ENCODE peak calls at places on chromosomes 6 and 20, in seven cellular contexts. One of them, this sample, is unnamed.

GRCh38 chr20:50561379-50562078 is 51.3 kb downstream of the PTPN1 start:
- DNase-seq in A673: peak
- DNase-seq in A549: peak
- DNase-seq in adrenal gland: peak
- DNase-seq in tibial artery: no peak
- DNase-seq in GM20000: no peak
- DNase-seq in HCT116: peak
- DNase-seq in this sample: no peak

GRCh38 chr6:157669747-157670216 is 153.3 kb upstream of the SNX9 start:
- DNase-seq in A673: peak
- DNase-seq in A549: peak
- DNase-seq in adrenal gland: peak
- DNase-seq in tibial artery: peak
- DNase-seq in GM20000: no peak
- DNase-seq in HCT116: no peak
- DNase-seq in this sample: no peak

GRCh38 chr20:290081-290831 is at the start of gene C20orf96:
- DNase-seq in A673: peak
- DNase-seq in A549: peak
- DNase-seq in adrenal gland: peak
- DNase-seq in tibial artery: peak
- DNase-seq in GM20000: peak
- DNase-seq in HCT116: peak
- DNase-seq in this sample: peak

GRCh38 chr20:47610247-47610944 is 108.7 kb downstream of the NCOA3 start:
- DNase-seq in A673: peak
- DNase-seq in A549: peak
- DNase-seq in adrenal gland: peak
- DNase-seq in tibial artery: peak
- DNase-seq in GM20000: peak
- DNase-seq in HCT116: peak
- DNase-seq in this sample: no peak

GRCh38 chr6:49326337-49326736 is 136.7 kb downstream of the MMUT start:
- DNase-seq in A673: peak
- DNase-seq in A549: no peak
- DNase-seq in adrenal gland: no peak
- DNase-seq in tibial artery: no peak
- DNase-seq in GM20000: no peak
- DNase-seq in HCT116: no peak
- DNase-seq in this sample: no peak

GRCh38 chr20:3233131-3233990 is 5.6 kb downstream of the SLC4A11 start:
- DNase-seq in A673: no peak
- DNase-seq in A549: no peak
- DNase-seq in adrenal gland: no peak
- DNase-seq in tibial artery: no peak
- DNase-seq in GM20000: no peak
- DNase-seq in HCT116: no peak
- DNase-seq in this sample: no peak

GRCh38 chr20:43940518-43941225 is 26.0 kb downstream of the TOX2 start:
- DNase-seq in A673: no peak
- DNase-seq in A549: no peak
- DNase-seq in adrenal gland: no peak
- DNase-seq in tibial artery: no peak
- DNase-seq in GM20000: no peak
- DNase-seq in HCT116: no peak
- DNase-seq in this sample: no peak

GRCh38 chr20:61790116-61790827 is 275.4 kb downstream of the TAF4 start:
- DNase-seq in A673: no peak
- DNase-seq in A549: no peak
- DNase-seq in adrenal gland: no peak
- DNase-seq in tibial artery: no peak
- DNase-seq in GM20000: no peak
- DNase-seq in HCT116: no peak
- DNase-seq in this sample: no peak

GRCh38 chr6:7215140-7215539 is 97.9 kb downstream of the SSR1 start:
- DNase-seq in A673: no peak
- DNase-seq in A549: no peak
- DNase-seq in adrenal gland: peak
- DNase-seq in tibial artery: no peak
- DNase-seq in GM20000: no peak
- DNase-seq in HCT116: no peak
- DNase-seq in this sample: no peak

GRCh38 chr6:159178847-159179246 is 9.6 kb downstream of the FNDC1 start:
- DNase-seq in A673: no peak
- DNase-seq in A549: no peak
- DNase-seq in adrenal gland: no peak
- DNase-seq in tibial artery: no peak
- DNase-seq in GM20000: no peak
- DNase-seq in HCT116: no peak
- DNase-seq in this sample: no peak

GRCh38 chr20:1818895-1819294 is 76.3 kb upstream of the SIRPA start:
- DNase-seq in A673: no peak
- DNase-seq in A549: no peak
- DNase-seq in adrenal gland: peak
- DNase-seq in tibial artery: no peak
- DNase-seq in GM20000: no peak
- DNase-seq in HCT116: no peak
- DNase-seq in this sample: no peak

GRCh38 chr6:106476326-106477105 is 116.0 kb downstream of the CRYBG1 start:
- DNase-seq in A673: no peak
- DNase-seq in A549: no peak
- DNase-seq in adrenal gland: no peak
- DNase-seq in tibial artery: no peak
- DNase-seq in GM20000: no peak
- DNase-seq in HCT116: no peak
- DNase-seq in this sample: no peak

GRCh38 chr6:21999012-21999528 is 297.8 kb downstream of the PRL start:
- DNase-seq in A673: peak
- DNase-seq in A549: no peak
- DNase-seq in adrenal gland: no peak
- DNase-seq in tibial artery: no peak
- DNase-seq in GM20000: no peak
- DNase-seq in HCT116: no peak
- DNase-seq in this sample: no peak

GRCh38 chr6:3847521-3847920 is 1.7 kb upstream of the FAM50B start:
- DNase-seq in A673: no peak
- DNase-seq in A549: no peak
- DNase-seq in adrenal gland: no peak
- DNase-seq in tibial artery: no peak
- DNase-seq in GM20000: no peak
- DNase-seq in HCT116: no peak
- DNase-seq in this sample: no peak

GRCh38 chr6:25010917-25011625 is 75.3 kb upstream of the RIPOR2 start:
- DNase-seq in A673: no peak
- DNase-seq in A549: no peak
- DNase-seq in adrenal gland: no peak
- DNase-seq in tibial artery: no peak
- DNase-seq in GM20000: no peak
- DNase-seq in HCT116: no peak
- DNase-seq in this sample: no peak

GRCh38 chr6:127464881-127465459 is 5.8 kb upstream of the KIAA0408 start:
- DNase-seq in A673: peak
- DNase-seq in A549: peak
- DNase-seq in adrenal gland: peak
- DNase-seq in tibial artery: peak
- DNase-seq in GM20000: peak
- DNase-seq in HCT116: peak
- DNase-seq in this sample: peak

GRCh38 chr6:119148102-119148824 is 69.8 kb upstream of the FAM184A start:
- DNase-seq in A673: peak
- DNase-seq in A549: peak
- DNase-seq in adrenal gland: peak
- DNase-seq in tibial artery: peak
- DNase-seq in GM20000: peak
- DNase-seq in HCT116: peak
- DNase-seq in this sample: no peak

GRCh38 chr20:6402026-6402425 is 279.2 kb upstream of the FERMT1 start:
- DNase-seq in A673: no peak
- DNase-seq in A549: no peak
- DNase-seq in adrenal gland: no peak
- DNase-seq in tibial artery: no peak
- DNase-seq in GM20000: no peak
- DNase-seq in HCT116: no peak
- DNase-seq in this sample: no peak

GRCh38 chr20:47358672-47359532 is 2.4 kb upstream of the ZMYND8 start:
- DNase-seq in A673: no peak
- DNase-seq in A549: peak
- DNase-seq in adrenal gland: peak
- DNase-seq in tibial artery: peak
- DNase-seq in GM20000: no peak
- DNase-seq in HCT116: peak
- DNase-seq in this sample: peak

GRCh38 chr6:17394192-17394611 is 807 bp downstream of the CAP2 start:
- DNase-seq in A673: peak
- DNase-seq in A549: peak
- DNase-seq in adrenal gland: peak
- DNase-seq in tibial artery: peak
- DNase-seq in GM20000: no peak
- DNase-seq in HCT116: peak
- DNase-seq in this sample: peak

GRCh38 chr20:53547664-53548239 is 45.9 kb downstream of the ZNF217 start:
- DNase-seq in A673: peak
- DNase-seq in A549: peak
- DNase-seq in adrenal gland: peak
- DNase-seq in tibial artery: peak
- DNase-seq in GM20000: peak
- DNase-seq in HCT116: peak
- DNase-seq in this sample: peak

GRCh38 chr6:166760288-166760687 is 133.2 kb upstream of the RPS6KA2 start:
- DNase-seq in A673: no peak
- DNase-seq in A549: no peak
- DNase-seq in adrenal gland: peak
- DNase-seq in tibial artery: no peak
- DNase-seq in GM20000: no peak
- DNase-seq in HCT116: no peak
- DNase-seq in this sample: no peak

GRCh38 chr6:18343741-18344140 is 43.4 kb upstream of the RNF144B start:
- DNase-seq in A673: peak
- DNase-seq in A549: no peak
- DNase-seq in adrenal gland: no peak
- DNase-seq in tibial artery: no peak
- DNase-seq in GM20000: no peak
- DNase-seq in HCT116: no peak
- DNase-seq in this sample: no peak

GRCh38 chr6:149660028-149660427 is 11.5 kb upstream of the KATNA1 start:
- DNase-seq in A673: no peak
- DNase-seq in A549: no peak
- DNase-seq in adrenal gland: no peak
- DNase-seq in tibial artery: no peak
- DNase-seq in GM20000: no peak
- DNase-seq in HCT116: no peak
- DNase-seq in this sample: no peak

GRCh38 chr20:62736026-62736406 is 27.4 kb downstream of the NTSR1 start:
- DNase-seq in A673: no peak
- DNase-seq in A549: no peak
- DNase-seq in adrenal gland: no peak
- DNase-seq in tibial artery: no peak
- DNase-seq in GM20000: no peak
- DNase-seq in HCT116: no peak
- DNase-seq in this sample: no peak

GRCh38 chr6:105591053-105591452 is 188.2 kb upstream of the PREP start:
- DNase-seq in A673: no peak
- DNase-seq in A549: no peak
- DNase-seq in adrenal gland: no peak
- DNase-seq in tibial artery: no peak
- DNase-seq in GM20000: peak
- DNase-seq in HCT116: no peak
- DNase-seq in this sample: no peak

GRCh38 chr6:137798846-137799245 is 68.2 kb upstream of the TNFAIP3 start:
- DNase-seq in A673: no peak
- DNase-seq in A549: no peak
- DNase-seq in adrenal gland: no peak
- DNase-seq in tibial artery: no peak
- DNase-seq in GM20000: no peak
- DNase-seq in HCT116: no peak
- DNase-seq in this sample: no peak

DNA sequence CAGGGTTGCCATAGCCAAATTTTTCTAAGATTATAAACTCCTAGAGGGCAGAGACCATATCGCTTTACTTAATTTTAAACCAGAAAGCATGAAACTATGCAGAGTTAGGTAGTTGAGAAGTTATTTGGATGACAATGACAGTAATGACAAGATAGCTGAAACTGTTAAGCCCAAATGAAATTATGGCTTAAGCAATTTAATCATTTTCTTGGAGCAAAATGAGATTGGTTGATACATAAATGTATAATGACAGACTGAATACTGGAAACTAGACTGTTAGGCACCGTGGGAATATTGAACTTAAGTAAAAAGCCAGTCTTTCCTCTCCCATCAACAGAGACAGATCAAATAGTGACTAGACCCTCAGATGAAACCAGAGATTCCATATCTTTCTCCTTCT is 670.3 kb upstream of the NRSN1 start:
- DNase-seq in A673: no peak
- DNase-seq in A549: no peak
- DNase-seq in adrenal gland: no peak
- DNase-seq in tibial artery: no peak
- DNase-seq in GM20000: no peak
- DNase-seq in HCT116: no peak
- DNase-seq in this sample: no peak
- TF ChIP-seq CTCF in A673: no peak
- TF ChIP-seq CTCF in A549: no peak
- TF ChIP-seq CTCF in adrenal gland: no peak
- TF ChIP-seq CTCF in tibial artery: no peak
- TF ChIP-seq CTCF in GM20000: no peak
- TF ChIP-seq CTCF in HCT116: no peak
- TF ChIP-seq CTCF in this sample: no peak

GRCh38 chr6:41073203-41073967 is 611 bp downstream of the NFYA start:
- DNase-seq in A673: peak
- DNase-seq in A549: peak
- DNase-seq in adrenal gland: peak
- DNase-seq in tibial artery: peak
- DNase-seq in GM20000: peak
- DNase-seq in HCT116: peak
- DNase-seq in this sample: peak
- TF ChIP-seq CTCF in A673: no peak
- TF ChIP-seq CTCF in A549: no peak
- TF ChIP-seq CTCF in adrenal gland: peak
- TF ChIP-seq CTCF in tibial artery: peak
- TF ChIP-seq CTCF in GM20000: no peak
- TF ChIP-seq CTCF in HCT116: no peak
- TF ChIP-seq CTCF in this sample: peak

DNA sequence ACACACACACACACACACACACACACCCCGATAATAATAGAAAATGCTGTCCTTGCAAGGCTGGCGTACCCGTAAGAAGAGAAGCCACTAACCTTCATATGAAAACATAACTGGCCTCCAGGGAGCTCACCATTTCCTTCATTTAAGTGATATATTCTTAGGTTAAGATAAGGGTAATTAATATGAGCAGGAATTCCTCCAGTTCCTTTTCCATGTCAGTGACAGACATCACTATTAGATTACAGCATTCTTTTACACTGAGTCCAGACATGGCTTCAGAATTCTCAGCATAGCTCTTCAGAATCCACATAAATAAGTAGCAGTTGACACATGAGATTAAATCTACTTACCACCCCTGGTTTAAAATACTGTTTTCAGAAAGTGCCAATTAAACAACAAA is 121.9 kb downstream of the SIM1 start:
- DNase-seq in A673: peak
- DNase-seq in A549: no peak
- DNase-seq in adrenal gland: no peak
- DNase-seq in tibial artery: no peak
- DNase-seq in GM20000: no peak
- DNase-seq in HCT116: no peak
- DNase-seq in this sample: no peak
- TF ChIP-seq CTCF in A673: no peak
- TF ChIP-seq CTCF in A549: no peak
- TF ChIP-seq CTCF in adrenal gland: no peak
- TF ChIP-seq CTCF in tibial artery: no peak
- TF ChIP-seq CTCF in GM20000: no peak
- TF ChIP-seq CTCF in HCT116: no peak
- TF ChIP-seq CTCF in this sample: no peak

GRCh38 chr6:42929088-42929927 is at the start of gene CNPY3:
- DNase-seq in A673: peak
- DNase-seq in A549: peak
- DNase-seq in adrenal gland: peak
- DNase-seq in tibial artery: peak
- DNase-seq in GM20000: peak
- DNase-seq in HCT116: peak
- DNase-seq in this sample: peak
- TF ChIP-seq CTCF in A673: no peak
- TF ChIP-seq CTCF in A549: no peak
- TF ChIP-seq CTCF in adrenal gland: peak
- TF ChIP-seq CTCF in tibial artery: peak
- TF ChIP-seq CTCF in GM20000: no peak
- TF ChIP-seq CTCF in HCT116: no peak
- TF ChIP-seq CTCF in this sample: no peak